ENCODE peak calls at places on chromosome 9, in seven cellular contexts. L is upper lobe of left lung; P is progenitor cell of endocrine pancreas; S is stimulated activated CD8-positive, alpha-beta memory T cell treated with anti-CD3 and anti-CD28 coated beads, Interleukin-7, amount 100 ng/mL, for 48 hours; G is hepatic stellate cell; Y is A172; E is omental fat pad. W is an unnamed sample.

GRCh38 chr9:79571309-79572031 is at the start of gene TLE4:
- DNase-seq in L (peak), Y (peak), G (peak), S (peak), E (peak), P (peak), W (peak)

GRCh38 chr9:91089405-91090131 is 272.1 kb downstream of the AUH start:
- DNase-seq in Y (peak), S (no peak), P (no peak), G (peak), E (no peak), L (peak), W (no peak)

GRCh38 chr9:98775831-98776441 is 20.4 kb downstream of the ANKS6 start:
- DNase-seq in S (peak), P (peak), L (no peak), G (peak), Y (peak), E (no peak), W (peak)

GRCh38 chr9:129240581-129241211 is 62.6 kb upstream of the IER5L start:
- DNase-seq in L (no peak), E (no peak), G (no peak), S (no peak), P (no peak), Y (no peak), W (no peak)

GRCh38 chr9:33489070-33489469 is 15.3 kb upstream of the NOL6 start:
- DNase-seq in L (no peak), S (no peak), P (no peak), Y (no peak), G (peak), E (no peak), W (no peak)

GRCh38 chr9:111743275-111743674 is 51.5 kb downstream of the SHOC1 start:
- DNase-seq in P (no peak), E (no peak), Y (peak), L (no peak), G (no peak), S (peak), W (peak)

GRCh38 chr9:131627846-131628820 is 82.8 kb downstream of the PRRT1B start:
- DNase-seq in L (peak), G (no peak), Y (no peak), E (no peak), P (no peak), S (peak), W (no peak)

GRCh38 chr9:69535911-69536310 is 136.3 kb downstream of the APBA1 start:
- DNase-seq in L (no peak), G (peak), Y (no peak), E (no peak), P (no peak), S (no peak), W (no peak)

GRCh38 chr9:4137234-4137633 is 162.6 kb downstream of the GLIS3 start:
- DNase-seq in S (no peak), E (no peak), Y (peak), P (no peak), G (peak), L (no peak), W (peak)

GRCh38 chr9:9108641-9109040 is 1309.1 kb upstream of the DMAC1 start:
- DNase-seq in S (no peak), P (no peak), G (no peak), Y (peak), L (no peak), E (no peak), W (no peak)

GRCh38 chr9:117662651-117663050 is 41.6 kb upstream of the TLR4 start:
- DNase-seq in G (no peak), S (no peak), Y (no peak), L (no peak), E (no peak), P (no peak), W (no peak)

GRCh38 chr9:33223696-33224095 is 16.3 kb upstream of the SPINK4 start:
- DNase-seq in G (no peak), L (no peak), S (no peak), Y (no peak), E (no peak), P (no peak), W (no peak)

GRCh38 chr9:4489919-4490704 is at the start of gene SLC1A1:
- DNase-seq in Y (peak), S (no peak), L (peak), P (peak), E (peak), G (peak), W (no peak)